ENCODE peak calls at places on chromosome X, in ten cellular contexts. T, Z, A, H, R, G, M, O, E and X are unnamed samples.

GRCh38 chrX:9878141-9878875 is 88.8 kb upstream of the CLDN34 start:
- DNase-seq in T (no peak), Z (no peak), A (no peak), H (no peak), R (no peak), G (no peak), M (no peak), O (no peak), E (no peak), X (no peak)

GRCh38 chrX:103464071-103464773 is 55.1 kb downstream of the RAB40A start:
- DNase-seq in T (peak), Z (peak), A (no peak), H (peak), R (peak), G (peak), M (peak), O (peak), E (peak), X (no peak)

GRCh38 chrX:153441296-153441695 is 4.6 kb downstream of the TREX2 start:
- DNase-seq in T (no peak), Z (no peak), A (no peak), H (no peak), R (no peak), G (no peak), M (no peak), O (no peak), E (no peak), X (no peak)

GRCh38 chrX:141341743-141342142 is 99.4 kb upstream of the SPANXC start:
- DNase-seq in T (no peak), Z (no peak), A (no peak), H (no peak), R (no peak), G (no peak), M (no peak), O (no peak), E (peak), X (no peak)

GRCh38 chrX:109635151-109635550 is 10.2 kb upstream of the KCNE5 start:
- DNase-seq in T (peak), Z (no peak), A (no peak), H (no peak), R (peak), G (peak), M (peak), O (no peak), E (peak), X (no peak)

GRCh38 chrX:22800360-22800759 is 199.4 kb upstream of the DDX53 start:
- DNase-seq in T (peak), Z (no peak), A (no peak), H (no peak), R (no peak), G (no peak), M (no peak), O (peak), E (peak), X (no peak)

GRCh38 chrX:69085151-69085550 is 80.1 kb downstream of the PJA1 start:
- DNase-seq in T (no peak), Z (no peak), A (no peak), H (no peak), R (no peak), G (no peak), M (no peak), O (no peak), E (no peak), X (no peak)

GRCh38 chrX:141405878-141406492 is 163.7 kb upstream of the SPANXC start:
- DNase-seq in T (peak), Z (no peak), A (no peak), H (no peak), R (no peak), G (no peak), M (no peak), O (peak), E (peak), X (no peak)

GRCh38 chrX:118550792-118551191 is 55.2 kb downstream of the DOCK11 start:
- DNase-seq in T (no peak), Z (no peak), A (no peak), H (no peak), R (no peak), G (no peak), M (no peak), O (no peak), E (no peak), X (no peak)

GRCh38 chrX:71493111-71493613 is 39.7 kb upstream of the OGT start:
- DNase-seq in T (peak), Z (no peak), A (peak), H (peak), R (no peak), G (no peak), M (no peak), O (no peak), E (peak), X (no peak)

GRCh38 chrX:86066998-86067397 is 19.6 kb upstream of the CHM start:
- DNase-seq in T (peak), Z (no peak), A (no peak), H (no peak), R (no peak), G (no peak), M (no peak), O (no peak), E (peak), X (no peak)

GRCh38 chrX:136835761-136836160 is 44.8 kb downstream of the RBMX start:
- DNase-seq in T (no peak), Z (no peak), A (no peak), H (no peak), R (no peak), G (no peak), M (no peak), O (no peak), E (no peak), X (no peak)

GRCh38 chrX:103360916-103361315 is 4.6 kb downstream of the TCEAL9 start:
- DNase-seq in T (no peak), Z (no peak), A (no peak), H (no peak), R (no peak), G (no peak), M (no peak), O (no peak), E (no peak), X (no peak)

GRCh38 chrX:106208154-106208553 is 40.0 kb downstream of the PWWP3B start:
- DNase-seq in T (no peak), Z (no peak), A (no peak), H (no peak), R (no peak), G (no peak), M (no peak), O (no peak), E (no peak), X (no peak)
- TF ChIP-seq CTCF in T (no peak), Z (no peak), A (no peak), H (no peak), R (no peak), G (no peak), M (no peak), O (no peak), E (no peak), X (no peak)

GRCh38 chrX:1536712-1537030 is 314 bp downstream of the P2RY8 start:
- DNase-seq in T (no peak), Z (no peak), A (no peak), H (no peak), R (no peak), G (no peak), M (no peak), O (no peak), E (no peak), X (no peak)

GRCh38 chrX:1534321-1535168 is 2.4 kb downstream of the P2RY8 start:
- DNase-seq in T (no peak), Z (no peak), A (peak), H (no peak), R (peak), G (peak), M (peak), O (no peak), E (no peak), X (no peak)

GRCh38 chrX:1535241-1536041 is 1.5 kb downstream of the P2RY8 start:
- DNase-seq in T (no peak), Z (no peak), A (peak), H (peak), R (no peak), G (peak), M (peak), O (no peak), E (no peak), X (no peak)

GRCh38 chrX:1533083-1533482 is 3.9 kb downstream of the P2RY8 start:
- DNase-seq in T (no peak), Z (no peak), A (no peak), H (no peak), R (no peak), G (no peak), M (no peak), O (no peak), E (no peak), X (no peak)

DNA sequence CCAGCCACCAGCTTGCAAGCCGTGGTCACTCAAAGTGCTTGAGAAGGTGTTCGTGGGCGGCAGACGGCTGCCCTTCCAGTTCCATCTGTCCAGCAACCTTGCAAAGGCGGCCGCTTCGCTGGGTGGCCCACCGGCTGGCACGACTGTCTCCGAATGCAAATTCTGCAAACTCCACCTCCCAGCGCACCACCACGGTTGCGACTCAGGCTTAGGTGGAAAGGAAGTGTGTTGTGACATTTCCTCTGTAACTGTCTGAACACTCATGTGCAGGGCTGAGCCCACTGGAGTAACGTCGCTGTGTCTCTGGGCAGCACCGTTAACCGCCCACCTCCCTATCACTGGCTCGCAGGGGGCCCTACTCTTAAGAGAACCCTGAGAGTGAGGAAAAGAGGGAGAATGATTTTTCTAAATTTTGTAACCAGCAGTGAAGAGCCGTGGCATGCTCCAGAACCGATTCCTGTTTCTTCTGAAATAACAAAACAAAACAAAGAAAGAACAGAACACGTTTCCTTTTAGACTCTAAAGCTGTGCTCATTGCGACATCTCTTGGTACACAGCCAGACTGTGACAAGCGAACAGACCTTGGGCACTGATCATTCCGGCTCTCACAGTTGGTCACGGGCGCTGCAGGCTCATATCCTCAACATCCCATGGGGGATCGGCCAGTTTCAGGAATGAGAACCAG is at the start of gene P2RY8:
- DNase-seq in T (peak), Z (no peak), A (peak), H (peak), R (no peak), G (peak), M (peak), O (peak), E (peak), X (no peak)
- TF ChIP-seq CTCF in T (no peak), Z (no peak), A (no peak), H (no peak), R (no peak), G (no peak), M (peak), O (no peak), E (no peak), X (no peak)

DNA sequence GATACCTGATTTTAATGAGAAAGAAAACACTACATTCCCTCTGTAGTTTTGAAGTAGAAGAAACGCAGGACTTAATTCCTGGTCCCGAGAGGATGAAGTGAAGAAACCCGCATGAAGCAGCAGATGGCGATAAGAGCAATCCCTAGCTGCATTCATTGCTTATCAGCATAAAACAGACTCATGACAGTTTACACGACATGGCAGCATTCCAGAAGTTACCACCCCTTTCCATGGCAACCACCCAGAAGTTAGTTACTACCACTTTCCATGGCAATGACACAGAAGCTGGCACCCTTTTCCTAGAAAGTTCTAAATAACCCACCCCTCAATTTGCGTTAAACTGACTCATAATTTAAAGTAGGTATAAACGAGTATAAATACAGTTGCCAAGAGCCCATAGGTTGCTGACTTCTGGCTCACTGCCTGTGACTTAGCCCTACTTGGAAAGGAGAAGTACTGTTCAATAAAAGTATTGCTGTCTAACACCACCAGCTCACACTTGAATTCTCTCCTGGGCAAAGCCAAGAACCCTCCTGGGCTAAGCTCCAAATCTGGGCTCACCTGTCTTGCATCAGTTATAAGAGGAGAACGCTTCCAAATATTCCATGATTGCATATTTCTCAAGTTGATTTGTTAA is 5.5 kb upstream of the XAGE2 start:
- DNase-seq in T (peak), Z (no peak), A (no peak), H (no peak), R (no peak), G (no peak), M (no peak), O (peak), E (peak), X (no peak)
- TF ChIP-seq CTCF in T (peak), Z (no peak), A (no peak), H (no peak), R (no peak), G (no peak), M (no peak), O (peak), E (no peak), X (no peak)

DNA sequence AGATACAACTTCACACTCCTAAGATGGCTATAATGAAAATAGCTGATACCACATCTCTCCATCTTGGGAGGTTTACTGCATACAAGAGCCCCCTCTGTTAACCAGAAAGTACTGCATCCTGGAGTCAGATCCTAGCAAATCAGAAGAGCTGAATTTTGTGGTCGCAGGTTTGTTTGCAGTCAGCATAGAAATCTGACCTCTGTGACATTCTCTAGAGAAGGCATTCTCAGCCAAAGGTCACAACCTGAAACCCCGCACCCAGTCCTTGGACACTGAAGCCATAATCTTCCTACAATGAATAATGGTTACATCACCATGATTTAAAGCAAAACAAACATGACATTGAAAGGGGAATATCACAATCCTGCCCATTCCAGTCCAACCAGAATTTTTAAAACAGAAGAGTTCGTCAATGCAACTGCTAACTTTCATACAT is 17.7 kb downstream of the HS6ST2 start:
- DNase-seq in T (peak), Z (no peak), A (no peak), H (no peak), R (no peak), G (no peak), M (no peak), O (no peak), E (no peak), X (no peak)
- TF ChIP-seq CTCF in T (peak), Z (peak), A (no peak), H (no peak), R (peak), G (no peak), M (no peak), O (peak), E (no peak), X (no peak)

DNA sequence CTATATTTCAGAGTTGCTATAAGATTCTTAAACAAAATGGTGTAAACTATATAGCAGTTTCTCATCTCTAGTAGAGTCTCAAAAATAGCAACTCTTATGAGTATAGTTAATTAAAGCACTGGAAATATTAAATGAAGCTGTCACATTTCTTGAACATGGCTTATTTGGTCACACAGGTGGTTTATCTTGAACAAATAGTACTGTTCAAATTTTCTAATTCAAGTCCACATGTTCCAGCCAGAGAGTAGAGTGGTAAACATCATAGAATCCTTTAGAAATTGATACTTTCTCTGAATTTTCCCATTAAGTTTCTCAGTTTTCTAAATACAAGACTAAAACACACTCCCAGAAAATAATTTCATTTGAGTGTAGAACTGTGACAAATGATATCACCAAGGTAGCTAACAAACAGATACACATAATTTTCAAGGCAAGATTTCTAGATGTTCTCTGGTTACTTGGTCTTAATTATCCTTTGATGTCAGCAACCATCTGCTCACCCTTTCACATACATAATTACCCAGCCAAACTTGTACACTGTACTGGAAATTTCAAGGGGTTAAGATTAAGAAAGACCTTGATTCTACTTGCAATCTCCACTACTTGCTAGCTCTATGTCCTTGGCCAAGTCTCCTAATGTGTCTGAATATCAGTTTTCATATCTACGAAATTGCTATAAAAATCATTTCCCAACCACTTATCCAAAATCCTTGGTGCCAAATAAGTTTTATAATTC is 24.3 kb upstream of the PAK3 start:
- DNase-seq in T (no peak), Z (no peak), A (no peak), H (no peak), R (no peak), G (no peak), M (no peak), O (no peak), E (no peak), X (no peak)
- TF ChIP-seq CTCF in T (no peak), Z (no peak), A (no peak), H (no peak), R (no peak), G (no peak), M (no peak), O (no peak), E (no peak), X (no peak)

GRCh38 chrX:13598877-13599276 is 29.5 kb downstream of the EGFL6 start:
- DNase-seq in T (peak), Z (no peak), A (no peak), H (no peak), R (peak), G (no peak), M (no peak), O (no peak), E (no peak), X (no peak)
- TF ChIP-seq CTCF in T (peak), Z (peak), A (no peak), H (no peak), R (no peak), G (no peak), M (no peak), O (peak), E (peak), X (no peak)

GRCh38 chrX:11913001-11913400 is 155.0 kb downstream of the MSL3 start:
- DNase-seq in T (no peak), Z (no peak), A (no peak), H (no peak), R (no peak), G (no peak), M (no peak), O (no peak), E (peak), X (no peak)

GRCh38 chrX:11908371-11908770 is 150.3 kb downstream of the MSL3 start:
- DNase-seq in T (peak), Z (no peak), A (no peak), H (no peak), R (peak), G (peak), M (peak), O (peak), E (peak), X (no peak)
- TF ChIP-seq CTCF in T (peak), Z (peak), A (no peak), H (no peak), R (no peak), G (peak), M (no peak), O (peak), E (peak), X (no peak)

DNA sequence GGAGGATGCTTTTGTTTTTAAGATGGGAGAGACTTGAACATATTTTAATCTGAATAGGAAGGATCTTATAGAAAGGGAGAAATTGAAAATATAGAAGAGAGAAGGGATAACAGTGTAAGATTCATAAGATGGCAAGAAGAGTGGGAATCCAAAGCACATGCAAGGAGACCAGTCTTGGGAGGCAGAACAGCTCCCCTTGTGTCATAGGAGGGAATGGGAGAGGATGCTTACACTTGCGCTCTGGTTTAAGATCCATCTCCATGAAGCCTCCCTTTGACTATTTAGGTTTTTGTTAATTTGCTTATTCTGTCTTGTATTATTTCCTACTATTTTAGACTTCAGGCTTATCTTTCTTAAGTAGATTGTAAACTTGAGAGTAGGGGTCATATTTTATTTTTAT is 42.7 kb downstream of the KIF4A start:
- DNase-seq in T (no peak), Z (no peak), A (no peak), H (no peak), R (no peak), G (no peak), M (no peak), O (no peak), E (no peak), X (no peak)
- TF ChIP-seq CTCF in T (peak), Z (peak), A (no peak), H (no peak), R (no peak), G (no peak), M (no peak), O (no peak), E (no peak), X (no peak)

DNA sequence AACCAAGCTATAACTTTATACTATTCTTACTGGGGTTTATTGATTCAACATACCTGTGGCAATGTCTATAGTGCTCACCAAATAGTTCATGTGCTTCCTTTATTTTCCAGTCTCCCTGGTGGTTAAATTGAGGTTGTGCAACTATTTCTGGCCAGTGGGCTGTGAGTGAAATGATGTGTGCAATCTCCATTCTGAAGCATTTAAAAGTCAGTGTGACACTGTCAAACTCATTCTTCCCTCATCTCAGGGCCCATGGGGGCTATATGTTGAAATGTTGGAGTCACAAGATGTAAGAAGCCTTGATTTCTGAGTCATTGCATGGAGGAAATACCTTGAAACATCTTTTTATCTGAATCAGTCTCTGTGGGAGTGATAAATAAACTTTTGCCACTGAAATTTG is 414.3 kb upstream of the RPS6KA3 start:
- DNase-seq in T (peak), Z (no peak), A (no peak), H (no peak), R (no peak), G (no peak), M (no peak), O (no peak), E (no peak), X (no peak)
- TF ChIP-seq CTCF in T (no peak), Z (peak), A (no peak), H (no peak), R (no peak), G (no peak), M (no peak), O (no peak), E (no peak), X (no peak)